ENCODE peak calls at places on chromosomes 6 and 20, in eight cellular contexts. One of them, this sample, is unnamed.

GRCh38 chr20:41204304-41205265 is 67.2 kb downstream of the PLCG1 start:
- DNase-seq in mesendoderm: no peak
- DNase-seq in neural progenitor cell: no peak
- DNase-seq in neuronal stem cell: no peak
- DNase-seq in endothelial cell of umbilical vein: no peak
- DNase-seq in mammary epithelial cell: no peak
- DNase-seq in CD4-positive, alpha-beta memory T cell: no peak
- DNase-seq in foreskin keratinocyte: no peak
- DNase-seq in this sample: no peak

GRCh38 chr6:26493258-26493657 is 6.8 kb upstream of the BTN1A1 start:
- DNase-seq in neuronal stem cell: no peak
- DNase-seq in mesendoderm: peak; percentile 63
- DNase-seq in neural progenitor cell: no peak
- DNase-seq in foreskin keratinocyte: no peak
- DNase-seq in endothelial cell of umbilical vein: peak; percentile 19
- DNase-seq in CD4-positive, alpha-beta memory T cell: peak; percentile 9
- DNase-seq in mammary epithelial cell: no peak
- DNase-seq in this sample: no peak

GRCh38 chr20:6705106-6705766 is 62.2 kb upstream of the BMP2 start:
- DNase-seq in neural progenitor cell: no peak
- DNase-seq in endothelial cell of umbilical vein: no peak
- DNase-seq in neuronal stem cell: no peak
- DNase-seq in CD4-positive, alpha-beta memory T cell: no peak
- DNase-seq in mammary epithelial cell: no peak
- DNase-seq in foreskin keratinocyte: no peak
- DNase-seq in mesendoderm: peak; percentile 78
- DNase-seq in this sample: no peak

GRCh38 chr6:5084787-5085637 is at the start of gene PPP1R3G:
- DNase-seq in foreskin keratinocyte: peak; percentile 21
- DNase-seq in mesendoderm: peak; percentile 43
- DNase-seq in neuronal stem cell: peak; percentile 31
- DNase-seq in CD4-positive, alpha-beta memory T cell: no peak
- DNase-seq in neural progenitor cell: peak; percentile 55
- DNase-seq in mammary epithelial cell: peak; percentile 26
- DNase-seq in endothelial cell of umbilical vein: peak; percentile 68
- DNase-seq in this sample: no peak

GRCh38 chr6:111011360-111012142 is 29.7 kb downstream of the RPF2 start:
- DNase-seq in endothelial cell of umbilical vein: peak; percentile 57
- DNase-seq in neuronal stem cell: peak; percentile 35
- DNase-seq in mammary epithelial cell: peak; percentile 33
- DNase-seq in neural progenitor cell: peak; percentile 48
- DNase-seq in mesendoderm: peak; percentile 65
- DNase-seq in CD4-positive, alpha-beta memory T cell: peak; percentile 35
- DNase-seq in foreskin keratinocyte: no peak
- DNase-seq in this sample: no peak

GRCh38 chr6:43771210-43771857 is 1.3 kb downstream of the VEGFA start:
- DNase-seq in neural progenitor cell: peak; percentile 53
- DNase-seq in CD4-positive, alpha-beta memory T cell: peak; percentile 47
- DNase-seq in endothelial cell of umbilical vein: peak; percentile 67
- DNase-seq in foreskin keratinocyte: no peak
- DNase-seq in neuronal stem cell: peak; percentile 26
- DNase-seq in mammary epithelial cell: peak; percentile 54
- DNase-seq in mesendoderm: peak; percentile 57
- DNase-seq in this sample: no peak

GRCh38 chr20:57381596-57382503 is 9.3 kb upstream of the RBM38 start:
- DNase-seq in CD4-positive, alpha-beta memory T cell: peak; percentile 83
- DNase-seq in endothelial cell of umbilical vein: peak; percentile 79
- DNase-seq in mesendoderm: peak; percentile 78
- DNase-seq in neural progenitor cell: peak; percentile 79
- DNase-seq in neuronal stem cell: peak; percentile 73
- DNase-seq in mammary epithelial cell: peak; percentile 61
- DNase-seq in foreskin keratinocyte: no peak
- DNase-seq in this sample: no peak

GRCh38 chr6:126300126-126300525 is 39.8 kb upstream of the CENPW start:
- DNase-seq in neuronal stem cell: no peak
- DNase-seq in mammary epithelial cell: no peak
- DNase-seq in foreskin keratinocyte: no peak
- DNase-seq in CD4-positive, alpha-beta memory T cell: no peak
- DNase-seq in neural progenitor cell: no peak
- DNase-seq in mesendoderm: no peak
- DNase-seq in endothelial cell of umbilical vein: no peak
- DNase-seq in this sample: no peak

GRCh38 chr6:8539446-8539845 is 104.1 kb upstream of the SLC35B3 start:
- DNase-seq in neuronal stem cell: no peak
- DNase-seq in foreskin keratinocyte: no peak
- DNase-seq in neural progenitor cell: peak; percentile 12
- DNase-seq in mesendoderm: peak; percentile 40
- DNase-seq in CD4-positive, alpha-beta memory T cell: no peak
- DNase-seq in endothelial cell of umbilical vein: no peak
- DNase-seq in mammary epithelial cell: peak; percentile 33
- DNase-seq in this sample: no peak

GRCh38 chr20:8244637-8245036 is 112.6 kb downstream of the PLCB1 start:
- DNase-seq in foreskin keratinocyte: no peak
- DNase-seq in endothelial cell of umbilical vein: peak; percentile 87
- DNase-seq in CD4-positive, alpha-beta memory T cell: no peak
- DNase-seq in neural progenitor cell: no peak
- DNase-seq in neuronal stem cell: no peak
- DNase-seq in mammary epithelial cell: no peak
- DNase-seq in mesendoderm: no peak
- DNase-seq in this sample: no peak

GRCh38 chr6:26420607-26421235 is 18.6 kb downstream of the BTN3A1 start:
- DNase-seq in endothelial cell of umbilical vein: peak; percentile 54
- DNase-seq in foreskin keratinocyte: no peak
- DNase-seq in mesendoderm: peak; percentile 85
- DNase-seq in neural progenitor cell: peak; percentile 46
- DNase-seq in mammary epithelial cell: peak; percentile 9
- DNase-seq in neuronal stem cell: peak; percentile 9
- DNase-seq in CD4-positive, alpha-beta memory T cell: peak; percentile 33
- DNase-seq in this sample: no peak

GRCh38 chr20:46179811-46180326 is 61.8 kb downstream of the CD40 start:
- DNase-seq in neural progenitor cell: no peak
- DNase-seq in neuronal stem cell: no peak
- DNase-seq in CD4-positive, alpha-beta memory T cell: no peak
- DNase-seq in foreskin keratinocyte: no peak
- DNase-seq in mesendoderm: no peak
- DNase-seq in mammary epithelial cell: no peak
- DNase-seq in endothelial cell of umbilical vein: no peak
- DNase-seq in this sample: no peak

GRCh38 chr6:145968051-145968450 is 3.9 kb upstream of the SHPRH start:
- DNase-seq in foreskin keratinocyte: no peak
- DNase-seq in CD4-positive, alpha-beta memory T cell: no peak
- DNase-seq in neural progenitor cell: no peak
- DNase-seq in mammary epithelial cell: no peak
- DNase-seq in endothelial cell of umbilical vein: no peak
- DNase-seq in mesendoderm: no peak
- DNase-seq in neuronal stem cell: no peak
- DNase-seq in this sample: no peak

GRCh38 chr20:9185511-9185910 is 116.6 kb downstream of the PLCB4 start:
- DNase-seq in CD4-positive, alpha-beta memory T cell: no peak
- DNase-seq in mammary epithelial cell: no peak
- DNase-seq in neural progenitor cell: no peak
- DNase-seq in endothelial cell of umbilical vein: peak; percentile 42
- DNase-seq in foreskin keratinocyte: no peak
- DNase-seq in mesendoderm: peak; percentile 70
- DNase-seq in neuronal stem cell: no peak
- DNase-seq in this sample: no peak

GRCh38 chr6:47700051-47700450 is 1.7 kb downstream of the ADGRF4 start:
- DNase-seq in endothelial cell of umbilical vein: no peak
- DNase-seq in CD4-positive, alpha-beta memory T cell: no peak
- DNase-seq in neural progenitor cell: no peak
- DNase-seq in neuronal stem cell: no peak
- DNase-seq in foreskin keratinocyte: peak; percentile 99
- DNase-seq in mammary epithelial cell: peak; percentile 99
- DNase-seq in mesendoderm: peak; percentile 17
- DNase-seq in this sample: peak; percentile 99

GRCh38 chr6:128754658-128755256 is 128.2 kb upstream of the LAMA2 start:
- DNase-seq in neural progenitor cell: no peak
- DNase-seq in neuronal stem cell: no peak
- DNase-seq in foreskin keratinocyte: no peak
- DNase-seq in mesendoderm: no peak
- DNase-seq in mammary epithelial cell: no peak
- DNase-seq in endothelial cell of umbilical vein: no peak
- DNase-seq in CD4-positive, alpha-beta memory T cell: no peak
- DNase-seq in this sample: no peak

GRCh38 chr6:48834706-48835105 is 628.3 kb downstream of the MMUT start:
- DNase-seq in endothelial cell of umbilical vein: no peak
- DNase-seq in neural progenitor cell: no peak
- DNase-seq in mesendoderm: no peak
- DNase-seq in mammary epithelial cell: no peak
- DNase-seq in foreskin keratinocyte: no peak
- DNase-seq in neuronal stem cell: no peak
- DNase-seq in CD4-positive, alpha-beta memory T cell: no peak
- DNase-seq in this sample: no peak

GRCh38 chr6:38715016-38715809 is at the start of gene DNAH8:
- DNase-seq in mesendoderm: no peak
- DNase-seq in endothelial cell of umbilical vein: no peak
- DNase-seq in CD4-positive, alpha-beta memory T cell: no peak
- DNase-seq in neural progenitor cell: no peak
- DNase-seq in neuronal stem cell: no peak
- DNase-seq in mammary epithelial cell: no peak
- DNase-seq in foreskin keratinocyte: no peak
- DNase-seq in this sample: no peak

GRCh38 chr20:34111057-34111711 is 859 bp downstream of the EIF2S2 start:
- DNase-seq in endothelial cell of umbilical vein: peak; percentile 62
- DNase-seq in CD4-positive, alpha-beta memory T cell: peak; percentile 18
- DNase-seq in mesendoderm: peak; percentile 66
- DNase-seq in neural progenitor cell: peak; percentile 36
- DNase-seq in mammary epithelial cell: peak; percentile 58
- DNase-seq in neuronal stem cell: no peak
- DNase-seq in foreskin keratinocyte: peak; percentile 22
- DNase-seq in this sample: no peak

GRCh38 chr20:31566332-31566657 is 38.8 kb upstream of the ID1 start:
- DNase-seq in endothelial cell of umbilical vein: no peak
- DNase-seq in mesendoderm: no peak
- DNase-seq in neural progenitor cell: no peak
- DNase-seq in foreskin keratinocyte: no peak
- DNase-seq in mammary epithelial cell: no peak
- DNase-seq in CD4-positive, alpha-beta memory T cell: no peak
- DNase-seq in neuronal stem cell: no peak
- DNase-seq in this sample: no peak

GRCh38 chr20:31564284-31564683 is 40.8 kb upstream of the ID1 start:
- DNase-seq in mesendoderm: no peak
- DNase-seq in foreskin keratinocyte: no peak
- DNase-seq in neural progenitor cell: no peak
- DNase-seq in mammary epithelial cell: no peak
- DNase-seq in neuronal stem cell: no peak
- DNase-seq in endothelial cell of umbilical vein: no peak
- DNase-seq in CD4-positive, alpha-beta memory T cell: no peak
- DNase-seq in this sample: no peak

GRCh38 chr20:31566658-31567379 is 38.3 kb upstream of the ID1 start:
- DNase-seq in foreskin keratinocyte: no peak
- DNase-seq in endothelial cell of umbilical vein: no peak
- DNase-seq in CD4-positive, alpha-beta memory T cell: no peak
- DNase-seq in mesendoderm: no peak
- DNase-seq in neural progenitor cell: no peak
- DNase-seq in mammary epithelial cell: peak; percentile 85
- DNase-seq in neuronal stem cell: no peak
- DNase-seq in this sample: no peak

GRCh38 chr20:31567380-31567720 is 37.7 kb upstream of the ID1 start:
- DNase-seq in neuronal stem cell: no peak
- DNase-seq in foreskin keratinocyte: no peak
- DNase-seq in mammary epithelial cell: no peak
- DNase-seq in CD4-positive, alpha-beta memory T cell: no peak
- DNase-seq in neural progenitor cell: no peak
- DNase-seq in mesendoderm: no peak
- DNase-seq in endothelial cell of umbilical vein: no peak
- DNase-seq in this sample: no peak

GRCh38 chr20:31565699-31566331 is 39.3 kb upstream of the ID1 start:
- DNase-seq in CD4-positive, alpha-beta memory T cell: no peak
- DNase-seq in foreskin keratinocyte: peak; percentile 96
- DNase-seq in neuronal stem cell: no peak
- DNase-seq in mammary epithelial cell: peak; percentile 96
- DNase-seq in mesendoderm: no peak
- DNase-seq in endothelial cell of umbilical vein: no peak
- DNase-seq in neural progenitor cell: no peak
- DNase-seq in this sample: peak; percentile 92
- H3K27ac ChIP-seq in CD4-positive, alpha-beta memory T cell: no peak overlapping the region
- H3K27ac ChIP-seq in foreskin keratinocyte: peak overlapping the region; percentile 88
- H3K27ac ChIP-seq in neuronal stem cell: no peak overlapping the region
- H3K27ac ChIP-seq in mammary epithelial cell: peak overlapping the region; percentile 78
- H3K27ac ChIP-seq in mesendoderm: no peak overlapping the region
- H3K27ac ChIP-seq in endothelial cell of umbilical vein: no peak overlapping the region
- H3K27ac ChIP-seq in neural progenitor cell: no peak overlapping the region
- H3K27ac ChIP-seq in this sample: peak overlapping the region; percentile 99

GRCh38 chr6:55379486-55379885 is 52.2 kb downstream of the GFRAL start:
- DNase-seq in foreskin keratinocyte: no peak
- DNase-seq in neural progenitor cell: no peak
- DNase-seq in neuronal stem cell: no peak
- DNase-seq in mammary epithelial cell: no peak
- DNase-seq in endothelial cell of umbilical vein: no peak
- DNase-seq in CD4-positive, alpha-beta memory T cell: no peak
- DNase-seq in mesendoderm: no peak
- DNase-seq in this sample: no peak
- H3K27ac ChIP-seq in foreskin keratinocyte: no peak overlapping the region
- H3K27ac ChIP-seq in neural progenitor cell: no peak overlapping the region
- H3K27ac ChIP-seq in neuronal stem cell: no peak overlapping the region
- H3K27ac ChIP-seq in mammary epithelial cell: no peak overlapping the region
- H3K27ac ChIP-seq in endothelial cell of umbilical vein: no peak overlapping the region
- H3K27ac ChIP-seq in CD4-positive, alpha-beta memory T cell: no peak overlapping the region
- H3K27ac ChIP-seq in mesendoderm: no peak overlapping the region
- H3K27ac ChIP-seq in this sample: no peak overlapping the region

DNA sequence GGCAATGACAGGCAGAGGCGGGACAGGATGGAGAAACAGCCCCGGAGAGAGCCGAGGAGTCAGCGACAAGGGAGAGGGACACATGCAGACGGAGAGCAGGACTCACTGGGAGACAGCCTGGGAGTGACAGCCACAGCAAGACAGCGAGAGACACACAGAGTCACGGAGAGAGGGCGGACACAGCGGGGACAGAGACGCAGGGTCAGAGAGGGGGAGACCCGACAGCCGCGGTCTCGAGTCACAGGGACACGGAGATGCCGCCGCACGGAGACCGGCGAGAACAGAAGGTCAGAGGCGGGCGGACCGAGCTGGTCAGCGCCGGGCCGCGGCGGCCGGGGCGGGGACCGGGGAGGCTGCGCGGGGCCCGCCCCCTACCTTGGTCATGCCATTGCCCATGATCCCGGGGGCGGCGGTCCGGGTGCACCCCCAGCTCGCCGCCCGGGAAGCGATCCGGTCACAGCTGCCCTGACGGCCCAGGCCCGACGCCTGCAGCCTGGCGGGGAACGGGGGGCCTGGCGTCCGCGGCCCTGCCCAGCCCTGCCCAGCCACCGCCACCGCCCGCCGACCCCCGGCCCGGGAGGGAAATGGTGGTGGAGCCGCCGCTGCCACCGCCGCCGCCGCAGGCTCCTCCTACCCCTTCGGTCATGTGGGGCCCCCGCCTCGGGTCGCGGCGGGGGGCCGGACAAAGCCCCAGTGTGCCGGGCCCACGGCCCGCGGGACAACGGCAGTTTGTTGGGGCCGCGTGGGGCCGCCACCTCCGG is at the start of the genes DUSP15 and TTLL9:
- DNase-seq in CD4-positive, alpha-beta memory T cell: peak; percentile 15
- DNase-seq in endothelial cell of umbilical vein: no peak
- DNase-seq in neuronal stem cell: peak; percentile 42
- DNase-seq in foreskin keratinocyte: no peak
- DNase-seq in neural progenitor cell: peak; percentile 75
- DNase-seq in mesendoderm: no peak
- DNase-seq in mammary epithelial cell: no peak
- DNase-seq in this sample: no peak
- H3K27ac ChIP-seq in CD4-positive, alpha-beta memory T cell: no peak within 1 kb of the TSS
- H3K27ac ChIP-seq in endothelial cell of umbilical vein: no peak within 1 kb of the TSS
- H3K27ac ChIP-seq in neuronal stem cell: no peak within 1 kb of the TSS
- H3K27ac ChIP-seq in foreskin keratinocyte: no peak within 1 kb of the TSS
- H3K27ac ChIP-seq in neural progenitor cell: no peak within 1 kb of the TSS
- H3K27ac ChIP-seq in mesendoderm: no peak within 1 kb of the TSS
- H3K27ac ChIP-seq in mammary epithelial cell: no peak within 1 kb of the TSS
- H3K27ac ChIP-seq in this sample: no peak within 1 kb of the TSS

GRCh38 chr6:16921399-16922110 is 160.3 kb upstream of the ATXN1 start:
- DNase-seq in endothelial cell of umbilical vein: no peak
- DNase-seq in mammary epithelial cell: peak; percentile 97
- DNase-seq in mesendoderm: no peak
- DNase-seq in neural progenitor cell: no peak
- DNase-seq in CD4-positive, alpha-beta memory T cell: no peak
- DNase-seq in foreskin keratinocyte: peak; percentile 65
- DNase-seq in neuronal stem cell: no peak
- DNase-seq in this sample: peak; percentile 90
- H3K27ac ChIP-seq in endothelial cell of umbilical vein: no peak overlapping the region
- H3K27ac ChIP-seq in mammary epithelial cell: no peak overlapping the region
- H3K27ac ChIP-seq in mesendoderm: no peak overlapping the region
- H3K27ac ChIP-seq in neural progenitor cell: no peak overlapping the region
- H3K27ac ChIP-seq in CD4-positive, alpha-beta memory T cell: no peak overlapping the region
- H3K27ac ChIP-seq in foreskin keratinocyte: no peak overlapping the region
- H3K27ac ChIP-seq in neuronal stem cell: no peak overlapping the region
- H3K27ac ChIP-seq in this sample: no peak overlapping the region